ENCODE peak calls at places on chromosomes 1 and 21, in nine cellular contexts. M is hepatocyte, L is IMR-90, P is transverse colon, X is neuronal stem cell, Q is tibial artery, I is upper lobe of left lung, B is dorsolateral prefrontal cortex, E is K562. K is an unnamed sample.

GRCh38 chr1:16131636-16132324 is 24.1 kb downstream of the EPHA2 start:
- DNase-seq in P (no peak), Q (no peak), M (no peak), B (no peak), X (no peak), I (no peak), E (no peak), L (no peak), K (no peak)

GRCh38 chr1:116122955-116123757 is 12.0 kb downstream of the MAB21L3 start:
- DNase-seq in E (no peak), B (no peak), Q (no peak), P (peak), I (no peak), X (no peak), L (peak), M (peak), K (peak)

GRCh38 chr1:247228133-247228532 is 27.7 kb upstream of the VN1R5 start:
- DNase-seq in L (peak), M (no peak), E (no peak), I (no peak), B (no peak), P (no peak), X (no peak), Q (no peak), K (no peak)

GRCh38 chr1:195328102-195328501 is 1280.1 kb downstream of the KCNT2 start:
- DNase-seq in B (no peak), L (peak), E (no peak), I (no peak), P (no peak), X (no peak), M (peak), Q (no peak), K (no peak)

GRCh38 chr1:212446333-212446732 is 13.6 kb downstream of the NENF start:
- DNase-seq in P (no peak), Q (no peak), L (no peak), B (no peak), X (no peak), E (no peak), M (no peak), I (no peak), K (no peak)

GRCh38 chr1:15153842-15154479 is 414 bp downstream of the TMEM51 start:
- DNase-seq in X (peak), L (peak), Q (no peak), B (no peak), I (peak), E (peak), P (peak), M (peak), K (peak)

GRCh38 chr1:164240081-164240480 is 318.9 kb upstream of the PBX1 start:
- DNase-seq in P (no peak), X (no peak), L (no peak), Q (no peak), E (no peak), B (no peak), I (no peak), M (peak), K (no peak)

GRCh38 chr1:109247401-109248365 is 1.7 kb upstream of the CELSR2 start:
- DNase-seq in B (no peak), I (no peak), L (no peak), E (no peak), P (no peak), Q (peak), M (no peak), X (no peak), K (no peak)

GRCh38 chr1:227948493-227949260 is 945 bp upstream of the WNT9A start:
- DNase-seq in B (peak), X (no peak), P (no peak), E (peak), M (no peak), Q (no peak), I (peak), L (no peak), K (peak)

GRCh38 chr1:194873328-194873923 is 1687.0 kb upstream of the B3GALT2 start:
- DNase-seq in I (no peak), L (peak), X (no peak), P (no peak), Q (no peak), E (peak), B (no peak), M (no peak), K (no peak)

GRCh38 chr1:11211925-11212587 is 22.9 kb downstream of the ANGPTL7 start:
- DNase-seq in L (no peak), P (no peak), B (peak), M (no peak), X (no peak), Q (no peak), E (no peak), I (no peak), K (no peak)

GRCh38 chr1:246193537-246193936 is 313.5 kb downstream of the SMYD3 start:
- DNase-seq in B (no peak), M (no peak), L (no peak), Q (no peak), X (no peak), I (no peak), E (no peak), P (no peak), K (no peak)

GRCh38 chr1:107254306-107254705 is 113.5 kb downstream of the NTNG1 start:
- DNase-seq in E (no peak), X (no peak), L (no peak), P (no peak), M (no peak), Q (no peak), I (no peak), B (no peak), K (no peak)

GRCh38 chr1:21866629-21867009 is 54.6 kb downstream of the LDLRAD2 start:
- DNase-seq in M (no peak), B (no peak), L (no peak), I (no peak), Q (no peak), E (no peak), X (no peak), P (no peak), K (no peak)

GRCh38 chr1:221308534-221309511 is 429.6 kb downstream of the HLX start:
- DNase-seq in E (no peak), Q (no peak), X (no peak), I (no peak), B (no peak), L (no peak), M (peak), P (no peak), K (no peak)

GRCh38 chr1:159177273-159177907 is 6.0 kb downstream of the CADM3 start:
- DNase-seq in P (peak), X (peak), B (no peak), I (no peak), Q (no peak), E (peak), L (peak), M (peak), K (peak)

GRCh38 chr1:14997646-14998276 is 155.8 kb upstream of the TMEM51 start:
- DNase-seq in M (no peak), I (no peak), Q (no peak), P (no peak), L (peak), E (no peak), B (no peak), X (no peak), K (no peak)

GRCh38 chr1:1359668-1360468 is 1.5 kb upstream of the MXRA8 start:
- DNase-seq in L (peak), P (no peak), X (no peak), I (peak), E (no peak), M (peak), Q (peak), B (no peak), K (peak)

GRCh38 chr1:27004471-27005165 is 8.0 kb downstream of the TENT5B start:
- DNase-seq in Q (no peak), M (peak), X (no peak), E (peak), L (peak), I (no peak), P (no peak), B (no peak), K (no peak)

GRCh38 chr1:156766288-156767100 is 841 bp upstream of the PRCC start:
- DNase-seq in E (no peak), B (peak), M (peak), P (no peak), Q (no peak), X (no peak), I (no peak), L (no peak), K (peak)

GRCh38 chr1:13605159-13605558 is 21.5 kb downstream of the PDPN start:
- DNase-seq in E (no peak), Q (peak), X (no peak), B (no peak), L (peak), M (peak), I (no peak), P (no peak), K (no peak)

GRCh38 chr21:16541366-16541765 is 811.6 kb downstream of the USP25 start:
- DNase-seq in P (no peak), B (no peak), Q (no peak), L (no peak), I (no peak), M (no peak), E (no peak), X (no peak), K (no peak)

GRCh38 chr1:203652718-203653461 is 26.3 kb downstream of the ATP2B4 start:
- DNase-seq in I (no peak), E (no peak), X (no peak), Q (no peak), L (no peak), P (no peak), B (no peak), M (no peak), K (no peak)

GRCh38 chr1:185681034-185681633 is 53.1 kb upstream of the HMCN1 start:
- DNase-seq in P (no peak), M (peak), B (no peak), L (peak), Q (no peak), E (no peak), I (no peak), X (peak), K (peak)

GRCh38 chr1:16206547-16207317 is 5.7 kb downstream of the ARHGEF19 start:
- DNase-seq in Q (peak), I (peak), L (peak), M (peak), P (peak), X (peak), B (peak), E (peak), K (peak)

GRCh38 chr1:63368131-63368530 is 704 bp downstream of the ALG6 start:
- DNase-seq in Q (no peak), I (no peak), E (no peak), X (no peak), B (no peak), L (no peak), P (no peak), M (no peak), K (no peak)

GRCh38 chr1:21946836-21947587 is 9.9 kb upstream of the HSPG2 start:
- DNase-seq in M (no peak), I (no peak), Q (no peak), B (no peak), E (no peak), X (no peak), P (no peak), L (no peak), K (no peak)

GRCh38 chr1:176639136-176639535 is 176.2 kb downstream of the PAPPA2 start:
- DNase-seq in I (no peak), X (no peak), P (no peak), L (no peak), B (no peak), E (no peak), M (no peak), Q (no peak), K (no peak)

GRCh38 chr1:90786709-90787108 is 69.6 kb upstream of the BARHL2 start:
- DNase-seq in Q (no peak), B (no peak), P (no peak), L (no peak), X (no peak), M (no peak), I (no peak), E (no peak), K (no peak)

GRCh38 chr1:25927541-25928265 is 21.5 kb upstream of the STMN1 start:
- DNase-seq in X (peak), E (no peak), Q (no peak), B (no peak), I (no peak), M (no peak), L (no peak), P (no peak), K (no peak)

GRCh38 chr1:94805912-94806311 is 14.2 kb upstream of the SLC44A3 start:
- DNase-seq in Q (peak), L (peak), E (peak), P (peak), B (peak), X (peak), M (peak), I (no peak), K (peak)

GRCh38 chr1:94971491-94971924 is 44.6 kb upstream of the CNN3 start:
- DNase-seq in M (no peak), X (no peak), P (no peak), B (no peak), E (no peak), I (no peak), L (peak), Q (no peak), K (no peak)

GRCh38 chr1:114094303-114094663 is 59.4 kb downstream of the SYT6 start:
- DNase-seq in L (peak), P (no peak), I (no peak), M (peak), Q (peak), X (no peak), B (no peak), E (no peak), K (no peak)

GRCh38 chr21:33158654-33159053 is 71.1 kb upstream of the IFNAR2 start:
- DNase-seq in L (no peak), B (no peak), X (no peak), Q (no peak), M (no peak), I (no peak), E (no peak), P (no peak), K (no peak)

GRCh38 chr1:25232866-25233784 is 823 bp upstream of the SYF2 start:
- DNase-seq in B (peak), M (peak), E (peak), L (peak), Q (peak), I (no peak), P (peak), X (peak), K (peak)

GRCh38 chr1:90763930-90764329 is 46.8 kb upstream of the BARHL2 start:
- DNase-seq in L (no peak), M (no peak), I (no peak), B (no peak), Q (no peak), E (no peak), P (no peak), X (no peak), K (no peak)

GRCh38 chr1:2226525-2227340 is 1.4 kb upstream of the SKI start:
- DNase-seq in E (no peak), M (peak), B (no peak), X (no peak), I (no peak), Q (peak), L (no peak), P (no peak), K (no peak)

GRCh38 chr1:229253170-229253974 is 17.5 kb upstream of the RAB4A start:
- DNase-seq in E (no peak), L (peak), B (no peak), M (peak), P (peak), X (no peak), I (no peak), Q (no peak), K (no peak)

GRCh38 chr1:10196991-10197390 is 13.4 kb upstream of the KIF1B start:
- DNase-seq in I (no peak), E (no peak), X (no peak), L (peak), Q (no peak), M (no peak), P (no peak), B (no peak), K (no peak)
- H3K27ac ChIP-seq in I (no peak), E (no peak), X (no peak), L (no peak), Q (no peak), M (peak), P (no peak), B (no peak), K (no peak)

DNA sequence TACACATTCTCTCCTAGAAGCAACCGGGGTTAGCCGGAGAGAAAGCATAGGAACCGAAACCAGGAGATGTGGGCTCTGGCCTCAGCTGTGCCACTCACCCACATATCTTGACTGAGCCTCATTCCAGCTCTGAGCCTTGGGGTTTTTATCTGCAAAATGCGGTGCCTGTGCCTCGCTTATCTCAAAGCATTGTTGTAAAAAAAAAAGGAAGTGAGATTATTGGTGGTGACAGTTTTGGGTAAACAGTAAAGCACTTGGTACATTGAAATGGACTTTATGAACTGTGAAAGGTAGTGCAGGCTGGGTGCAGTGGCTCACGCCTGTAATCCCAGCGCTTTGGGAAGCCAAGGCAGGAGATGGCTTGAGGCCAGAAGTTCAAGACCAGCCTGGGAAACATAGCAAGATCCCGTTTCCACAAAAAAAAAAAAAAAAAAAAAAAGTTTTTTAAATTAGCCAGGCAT is 3.8 kb downstream of the PTAFR start:
- DNase-seq in L (no peak), Q (peak), E (no peak), X (no peak), M (peak), B (no peak), I (no peak), P (peak), K (peak)
- H3K27ac ChIP-seq in L (peak), Q (no peak), E (peak), X (no peak), M (peak), B (peak), I (peak), P (peak), K (peak)

DNA sequence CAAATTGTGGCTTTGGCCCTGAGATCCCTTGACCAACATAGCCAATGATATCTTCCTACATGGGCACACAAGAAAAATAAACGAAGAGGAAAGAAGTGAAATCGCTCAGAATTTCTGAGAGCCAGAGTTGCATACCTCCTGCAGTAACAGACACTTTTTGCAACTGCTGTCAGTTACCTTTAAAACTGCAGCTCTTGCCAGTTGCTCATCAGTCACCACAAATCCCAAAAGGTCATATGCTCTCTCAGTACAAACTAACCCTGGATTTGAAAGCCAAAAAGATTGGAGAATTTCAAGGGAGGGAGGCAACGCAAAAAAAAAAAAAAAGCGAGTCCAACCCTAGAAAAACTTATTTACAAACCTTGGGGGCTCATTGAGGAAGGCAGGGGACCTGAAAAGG is 47.2 kb upstream of the DNAH14 start:
- DNase-seq in M (no peak), Q (no peak), B (no peak), E (no peak), P (no peak), X (no peak), L (no peak), I (no peak), K (no peak)
- H3K27ac ChIP-seq in M (no peak), Q (no peak), B (no peak), E (no peak), P (no peak), X (no peak), L (no peak), I (no peak), K (no peak)

GRCh38 chr1:230270185-230270939 is 155.8 kb downstream of the PGBD5 start:
- DNase-seq in L (peak), M (no peak), X (no peak), E (no peak), I (no peak), B (no peak), Q (no peak), P (no peak), K (no peak)

GRCh38 chr1:230270940-230271325 is 155.2 kb downstream of the PGBD5 start:
- DNase-seq in L (no peak), E (no peak), I (no peak), P (no peak), M (no peak), Q (no peak), X (no peak), B (peak), K (no peak)

GRCh38 chr1:230267338-230268065 is 158.6 kb downstream of the PGBD5 start:
- DNase-seq in P (no peak), Q (no peak), E (no peak), L (no peak), B (no peak), M (no peak), I (peak), X (no peak), K (no peak)

GRCh38 chr1:230266456-230266855 is 159.7 kb downstream of the PGBD5 start:
- DNase-seq in I (no peak), E (no peak), B (no peak), L (no peak), Q (no peak), M (no peak), X (no peak), P (no peak), K (no peak)

GRCh38 chr1:230268371-230269170 is 157.6 kb downstream of the PGBD5 start:
- DNase-seq in E (peak), M (peak), Q (no peak), B (peak), X (peak), L (peak), I (no peak), P (peak), K (peak)
- H3K27ac ChIP-seq in E (no peak), M (peak), Q (peak), B (peak), X (no peak), L (no peak), I (no peak), P (peak), K (peak)

K was measured in colonic mucosa.